ENCODE peak calls at places on chromosomes 13 and 19, in five cellular contexts. G is fibroblast of lung, O is choroid plexus epithelial cell, M is testis, Z is astrocyte of the spinal cord. L is an unnamed sample.

GRCh38 chr19:43739419-43739818 is 15.3 kb downstream of the SMG9 start:
- DNase-seq in G (no peak), Z (no peak), M (no peak), O (no peak), L (no peak)

GRCh38 chr19:51277112-51277511 is 26.2 kb downstream of the SIGLECL1 start:
- DNase-seq in O (no peak), M (no peak), Z (no peak), G (no peak), L (no peak)

GRCh38 chr19:9757544-9758501 is 10.7 kb downstream of the ZNF846 start:
- DNase-seq in Z (peak), O (peak), G (peak), M (no peak), L (no peak)

GRCh38 chr19:31387662-31388175 is 38.5 kb upstream of the TSHZ3 start:
- DNase-seq in G (no peak), O (no peak), M (no peak), Z (no peak), L (no peak)

GRCh38 chr19:49543032-49543431 is 15.2 kb downstream of the RCN3 start:
- DNase-seq in G (no peak), O (no peak), M (no peak), Z (no peak), L (no peak)

GRCh38 chr19:8445488-8446001 is 770 bp downstream of the HNRNPM start:
- DNase-seq in Z (no peak), O (peak), G (peak), M (peak), L (no peak)

GRCh38 chr19:1247747-1248453 is 483 bp upstream of the MIDN start:
- DNase-seq in G (peak), Z (peak), O (peak), M (no peak), L (no peak)

GRCh38 chr19:3575260-3575741 is 2.6 kb downstream of the HMG20B start:
- DNase-seq in O (peak), G (no peak), Z (peak), M (peak), L (no peak)

GRCh38 chr19:10084803-10085202 is 1.3 kb upstream of the SHFL start:
- DNase-seq in G (no peak), Z (no peak), M (no peak), O (no peak), L (no peak)

GRCh38 chr13:40987606-40988280 is 31.4 kb downstream of the ELF1 start:
- DNase-seq in G (no peak), O (peak), Z (no peak), M (no peak), L (no peak)

GRCh38 chr13:102333320-102334181 is 68.3 kb downstream of the FGF14 start:
- DNase-seq in Z (no peak), G (no peak), O (no peak), M (no peak), L (no peak)

GRCh38 chr19:56301886-56302620 is 12.6 kb downstream of the ZSCAN5A start:
- DNase-seq in Z (no peak), G (no peak), O (no peak), M (no peak), L (no peak)

GRCh38 chr13:98766120-98766519 is 13.6 kb upstream of the SLC15A1 start:
- DNase-seq in Z (no peak), O (no peak), G (no peak), M (no peak), L (no peak)

GRCh38 chr13:98755729-98756128 is 3.3 kb upstream of the SLC15A1 start:
- DNase-seq in Z (no peak), O (no peak), G (no peak), M (no peak), L (no peak)

GRCh38 chr13:98766716-98767115 is 14.2 kb upstream of the SLC15A1 start:
- DNase-seq in G (peak), M (no peak), O (no peak), Z (no peak), L (no peak)

GRCh38 chr13:98761979-98762616 is 9.6 kb upstream of the SLC15A1 start:
- DNase-seq in M (no peak), O (no peak), Z (no peak), G (no peak), L (no peak)

GRCh38 chr13:98761126-98761978 is 8.9 kb upstream of the SLC15A1 start:
- DNase-seq in Z (peak), G (peak), O (peak), M (no peak), L (no peak)
- H3K4me3 ChIP-seq in Z (no peak), G (peak), O (peak), M (no peak), L (peak)

GRCh38 chr19:5530701-5531100 is 37.1 kb downstream of the TINCR start:
- DNase-seq in G (no peak), O (no peak), Z (no peak), M (no peak), L (no peak)

GRCh38 chr19:5536337-5536894 is 31.3 kb downstream of the TINCR start:
- DNase-seq in M (peak), G (peak), O (peak), Z (peak), L (no peak)

GRCh38 chr19:5537870-5538269 is 29.9 kb downstream of the TINCR start:
- DNase-seq in G (no peak), M (no peak), O (no peak), Z (no peak), L (no peak)

GRCh38 chr19:5533257-5533656 is 34.5 kb downstream of the TINCR start:
- DNase-seq in O (no peak), Z (no peak), G (no peak), M (no peak), L (no peak)

DNA sequence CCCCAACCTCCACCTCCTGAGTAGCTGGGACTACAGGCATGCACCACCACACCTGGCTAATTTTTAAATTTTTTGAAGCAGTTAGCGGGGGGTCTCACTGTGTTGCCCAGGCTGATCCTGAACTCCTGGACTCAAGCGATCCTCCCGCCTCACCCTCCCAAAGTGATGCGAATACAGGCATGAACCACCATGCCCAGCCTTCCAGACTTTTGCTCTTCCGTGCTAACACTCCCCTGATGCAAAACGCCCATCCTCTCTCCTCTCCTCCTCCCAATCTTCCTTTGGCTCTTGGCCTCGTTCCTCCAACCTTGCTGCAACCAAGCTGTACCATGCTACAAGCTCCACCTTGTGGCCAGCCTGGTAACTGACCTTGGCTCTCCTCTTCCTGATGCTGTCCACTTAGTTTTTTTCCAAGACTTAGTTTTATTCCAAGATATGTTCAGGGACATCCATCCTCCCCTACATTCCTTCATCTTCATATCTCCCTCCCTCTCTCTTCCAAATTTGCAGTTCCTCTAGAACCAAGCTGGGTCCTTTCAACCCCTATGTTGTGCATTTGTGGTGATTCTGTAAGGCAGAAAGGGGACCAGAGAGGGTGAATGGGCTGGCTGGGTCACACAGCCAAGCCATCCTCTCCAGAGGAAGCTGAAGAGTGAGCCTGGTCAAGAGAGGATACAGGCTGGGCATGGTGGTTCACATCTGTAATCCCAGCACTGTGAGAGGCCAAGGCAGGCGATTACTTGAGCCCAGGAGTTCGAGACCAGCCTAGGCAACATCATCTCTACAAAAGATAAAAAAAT is 32.8 kb downstream of the TINCR start:
- DNase-seq in Z (no peak), O (peak), M (peak), G (no peak), L (no peak)
- TF ChIP-seq CTCF in Z (peak), O (peak), M (peak), G (peak), L (peak)

GRCh38 chr13:45851171-45851889 is at the start of gene SIAH3:
- DNase-seq in M (peak), Z (no peak), O (peak), G (peak), L (no peak)
- H3K4me3 ChIP-seq in M (peak), Z (peak), O (peak), G (no peak), L (peak)

GRCh38 chr19:19224852-19225494 is 13.2 kb downstream of the NCAN start:
- DNase-seq in O (peak), M (peak), G (no peak), Z (peak), L (no peak)
- TF ChIP-seq CTCF in O (peak), M (no peak), G (peak), Z (peak), L (peak)

DNA sequence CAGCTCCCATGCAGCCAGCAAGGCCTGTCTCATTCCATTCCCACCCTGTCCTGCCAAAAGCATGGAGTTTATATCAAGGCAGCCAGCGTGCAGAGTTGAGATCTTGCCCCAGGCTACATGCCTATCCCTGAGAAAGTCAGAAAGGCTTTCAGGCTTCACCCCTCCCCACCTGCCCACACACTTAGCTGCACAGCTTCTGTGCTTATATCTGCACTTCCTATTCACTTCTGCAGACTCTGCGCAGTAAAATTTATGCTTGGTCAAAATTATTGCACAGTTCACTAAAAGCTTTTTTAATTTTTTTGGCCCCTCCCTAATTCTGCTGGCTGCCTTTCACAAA is 12.5 kb upstream of the ZNF675 start:
- DNase-seq in Z (no peak), O (no peak), M (no peak), G (no peak), L (no peak)
- H3K4me3 ChIP-seq in Z (no peak), O (no peak), M (no peak), G (no peak), L (no peak)

GRCh38 chr13:45340422-45341033 is 455 bp downstream of the TPT1 start:
- DNase-seq in O (peak), G (peak), Z (peak), M (peak), L (no peak)
- TF ChIP-seq CTCF in O (peak), G (peak), Z (peak), M (peak), L (peak)